ENCODE peak calls at places on chromosomes 5 and 9, in seven cellular contexts. Z, R, T, O, K, C and J are unnamed samples.
A peak's percentile ranks its signal among the peaks of the same experiment; 100 is the strongest.

GRCh38 chr9:136671646-136672430 is 9.1 kb downstream of the EGFL7 start:
- DNase-seq in Z (peak; percentile 8), R (peak; percentile 42), T (peak; percentile 62), O (peak; percentile 81), K (no peak), C (peak; percentile 81), J (peak; percentile 86)

GRCh38 chr9:122370869-122371467 is at the start of gene PTGS1:
- DNase-seq in Z (no peak), R (no peak), T (no peak), O (peak; percentile 73), K (peak; percentile 73), C (peak; percentile 21), J (peak; percentile 60)

GRCh38 chr5:112024769-112025168 is 267.8 kb upstream of the NREP start:
- DNase-seq in Z (no peak), R (no peak), T (no peak), O (no peak), K (no peak), C (no peak), J (no peak)

GRCh38 chr9:78030553-78031270 is 899 bp downstream of the GNAQ start:
- DNase-seq in Z (peak; percentile 77), R (peak; percentile 69), T (peak; percentile 42), O (peak; percentile 15), K (peak; percentile 78), C (peak; percentile 52), J (peak; percentile 73)

GRCh38 chr5:181173420-181174342 is 26.3 kb downstream of the OR2V2 start:
- DNase-seq in Z (no peak), R (peak; percentile 81), T (no peak), O (peak; percentile 48), K (no peak), C (no peak), J (no peak)

GRCh38 chr9:7045361-7045760 is 287.6 kb downstream of the KDM4C start:
- DNase-seq in Z (no peak), R (no peak), T (no peak), O (no peak), K (no peak), C (no peak), J (no peak)

GRCh38 chr5:58043607-58043945 is 416.3 kb downstream of the PLK2 start:
- DNase-seq in Z (no peak), R (no peak), T (no peak), O (no peak), K (no peak), C (no peak), J (no peak)

GRCh38 chr5:153964201-153965101 is 74.3 kb downstream of the FAM114A2 start:
- DNase-seq in Z (no peak), R (no peak), T (no peak), O (no peak), K (no peak), C (no peak), J (no peak)

GRCh38 chr5:474826-475661 is 32.1 kb downstream of the EXOC3 start:
- DNase-seq in Z (peak; percentile 20), R (no peak), T (no peak), O (no peak), K (no peak), C (no peak), J (peak; percentile 32)

GRCh38 chr5:139710370-139711066 is 62.4 kb downstream of the CXXC5 start:
- DNase-seq in Z (peak; percentile 77), R (peak; percentile 77), T (no peak), O (peak; percentile 74), K (peak; percentile 66), C (no peak), J (peak; percentile 58)

GRCh38 chr5:139402561-139403158 is 1.2 kb downstream of the SPATA24 start:
- DNase-seq in Z (no peak), R (no peak), T (no peak), O (no peak), K (peak; percentile 49), C (no peak), J (no peak)

GRCh38 chr5:55276771-55277170 is 30.7 kb downstream of the DHX29 start:
- DNase-seq in Z (no peak), R (no peak), T (no peak), O (no peak), K (no peak), C (no peak), J (no peak)

GRCh38 chr5:74766348-74766886 is 500 bp downstream of the GFM2 start:
- DNase-seq in Z (peak; percentile 58), R (peak; percentile 66), T (no peak), O (peak; percentile 72), K (peak; percentile 80), C (no peak), J (no peak)

GRCh38 chr9:11821541-11821940 is 871.6 kb upstream of the TYRP1 start:
- DNase-seq in Z (no peak), R (no peak), T (no peak), O (no peak), K (no peak), C (no peak), J (no peak)

GRCh38 chr5:80866372-80866771 is 93.8 kb upstream of the RASGRF2 start:
- DNase-seq in Z (no peak), R (no peak), T (no peak), O (no peak), K (no peak), C (no peak), J (no peak)

GRCh38 chr5:62432618-62433064 is 20.1 kb downstream of the IPO11 start:
- DNase-seq in Z (no peak), R (no peak), T (no peak), O (no peak), K (peak; percentile 89), C (no peak), J (no peak)

GRCh38 chr5:42756630-42757601 is at the start of gene CCDC152:
- DNase-seq in Z (peak; percentile 14), R (peak; percentile 58), T (no peak), O (peak; percentile 41), K (peak; percentile 23), C (no peak), J (peak; percentile 64)

GRCh38 chr5:155554500-155554899 is 540.9 kb downstream of the KIF4B start:
- DNase-seq in Z (no peak), R (no peak), T (no peak), O (no peak), K (no peak), C (no peak), J (no peak)

GRCh38 chr9:70635790-70636189 is 221.3 kb upstream of the KLF9 start:
- DNase-seq in Z (no peak), R (no peak), T (no peak), O (no peak), K (no peak), C (no peak), J (no peak)

GRCh38 chr9:115117999-115118470 is at the start of gene TNC:
- DNase-seq in Z (no peak), R (no peak), T (no peak), O (no peak), K (no peak), C (peak; percentile 3), J (peak; percentile 56)

GRCh38 chr9:22307013-22307711 is 139.5 kb upstream of the DMRTA1 start:
- DNase-seq in Z (no peak), R (peak; percentile 3), T (no peak), O (no peak), K (peak; percentile 22), C (peak; percentile 26), J (no peak)

GRCh38 chr5:9739135-9739534 is 109.0 kb upstream of the TAS2R1 start:
- DNase-seq in Z (no peak), R (no peak), T (no peak), O (no peak), K (no peak), C (no peak), J (no peak)

GRCh38 chr9:135302329-135303279 is 177.0 kb upstream of the PPP1R26 start:
- DNase-seq in Z (no peak), R (no peak), T (no peak), O (peak; percentile 22), K (no peak), C (no peak), J (no peak)

GRCh38 chr5:140868721-140869554 is at the start of gene PCDHA11:
- DNase-seq in Z (no peak), R (no peak), T (no peak), O (no peak), K (no peak), C (peak; percentile 18), J (no peak)